ENCODE peak calls at places on chromosomes 11 and 22, in eight cellular contexts. Y, U, M, Z, J, W, T and L are unnamed samples.

GRCh38 chr11:8584511-8584910 is 9.5 kb downstream of the STK33 start:
- DNase-seq in Y (no peak), U (peak), M (no peak), Z (no peak), J (no peak), W (no peak), T (no peak), L (no peak)

GRCh38 chr11:112735470-112735869 is 225.8 kb upstream of the NCAM1 start:
- DNase-seq in Y (no peak), U (no peak), M (no peak), Z (no peak), J (no peak), W (no peak), T (no peak), L (no peak)

GRCh38 chr11:64306876-64307622 is 1.7 kb downstream of the ESRRA start:
- DNase-seq in Y (no peak), U (no peak), M (no peak), Z (peak), J (no peak), W (no peak), T (peak), L (peak)

GRCh38 chr11:47891886-47892285 is 43.7 kb upstream of the NUP160 start:
- DNase-seq in Y (no peak), U (peak), M (no peak), Z (no peak), J (no peak), W (no peak), T (no peak), L (no peak)

GRCh38 chr11:34427171-34427805 is 11.4 kb upstream of the CAT start:
- DNase-seq in Y (no peak), U (no peak), M (peak), Z (peak), J (no peak), W (no peak), T (no peak), L (peak)

GRCh38 chr11:16879690-16880089 is 134.5 kb downstream of the PLEKHA7 start:
- DNase-seq in Y (no peak), U (no peak), M (no peak), Z (no peak), J (no peak), W (no peak), T (no peak), L (no peak)

GRCh38 chr22:29206372-29207230 is 905 bp downstream of the EMID1 start:
- DNase-seq in Y (no peak), U (no peak), M (no peak), Z (no peak), J (no peak), W (no peak), T (no peak), L (no peak)

GRCh38 chr11:130451261-130452019 is 3.0 kb downstream of the ADAMTS15 start:
- DNase-seq in Y (no peak), U (no peak), M (peak), Z (peak), J (no peak), W (no peak), T (no peak), L (no peak)

GRCh38 chr22:44620129-44620840 is 81.7 kb upstream of the PRR5 start:
- DNase-seq in Y (peak), U (peak), M (peak), Z (peak), J (peak), W (peak), T (peak), L (peak)

GRCh38 chr11:128669491-128669890 is 24.4 kb upstream of the FLI1 start:
- DNase-seq in Y (no peak), U (no peak), M (peak), Z (peak), J (no peak), W (no peak), T (no peak), L (no peak)

GRCh38 chr11:101429708-101430107 is 154.1 kb downstream of the TRPC6 start:
- DNase-seq in Y (no peak), U (no peak), M (no peak), Z (peak), J (no peak), W (no peak), T (no peak), L (peak)

GRCh38 chr22:21937041-21937820 is 15.4 kb downstream of the PPM1F start:
- DNase-seq in Y (no peak), U (no peak), M (no peak), Z (no peak), J (no peak), W (no peak), T (peak), L (no peak)

GRCh38 chr11:96090711-96091110 is 166.8 kb upstream of the MTMR2 start:
- DNase-seq in Y (no peak), U (no peak), M (peak), Z (peak), J (no peak), W (no peak), T (no peak), L (no peak)

GRCh38 chr11:6411594-6412031 is 7.3 kb downstream of the APBB1 start:
- DNase-seq in Y (no peak), U (no peak), M (no peak), Z (no peak), J (no peak), W (no peak), T (no peak), L (no peak)

GRCh38 chr22:22895776-22896445 is 8.3 kb downstream of the IGLL5 start:
- DNase-seq in Y (peak), U (no peak), M (no peak), Z (no peak), J (peak), W (no peak), T (no peak), L (no peak)

GRCh38 chr22:29310863-29311339 is 4.5 kb downstream of the GAS2L1 start:
- DNase-seq in Y (peak), U (peak), M (peak), Z (peak), J (peak), W (peak), T (peak), L (peak)

GRCh38 chr11:19116315-19116970 is 525 bp upstream of the ZDHHC13 start:
- DNase-seq in Y (no peak), U (no peak), M (no peak), Z (no peak), J (peak), W (no peak), T (no peak), L (no peak)

GRCh38 chr11:121418625-121419114 is 33.4 kb upstream of the SORL1 start:
- DNase-seq in Y (no peak), U (peak), M (no peak), Z (peak), J (peak), W (no peak), T (peak), L (no peak)

GRCh38 chr11:68610452-68611116 is 73.8 kb upstream of the GAL start:
- DNase-seq in Y (no peak), U (no peak), M (peak), Z (peak), J (no peak), W (no peak), T (no peak), L (no peak)

GRCh38 chr11:119376197-119376847 is 5.2 kb downstream of the USP2 start:
- DNase-seq in Y (peak), U (peak), M (peak), Z (no peak), J (no peak), W (no peak), T (peak), L (no peak)

GRCh38 chr22:24201681-24202590 is 20.6 kb downstream of the SUSD2 start:
- DNase-seq in Y (no peak), U (no peak), M (peak), Z (no peak), J (no peak), W (no peak), T (no peak), L (no peak)

GRCh38 chr22:29203883-29204282 is 1.8 kb upstream of the EMID1 start:
- DNase-seq in Y (no peak), U (no peak), M (no peak), Z (no peak), J (no peak), W (no peak), T (no peak), L (no peak)

GRCh38 chr11:46294365-46295309 is 17.2 kb downstream of the CREB3L1 start:
- DNase-seq in Y (no peak), U (no peak), M (peak), Z (peak), J (no peak), W (no peak), T (no peak), L (peak)

GRCh38 chr11:2168286-2169000 is 3.2 kb downstream of the TH start:
- DNase-seq in Y (no peak), U (no peak), M (no peak), Z (no peak), J (no peak), W (no peak), T (no peak), L (no peak)

GRCh38 chr11:45457649-45458048 is 171.5 kb upstream of the SYT13 start:
- DNase-seq in Y (no peak), U (no peak), M (peak), Z (peak), J (no peak), W (no peak), T (no peak), L (peak)

GRCh38 chr11:81005595-81005994 is 1564.8 kb upstream of the TENM4 start:
- DNase-seq in Y (no peak), U (no peak), M (peak), Z (peak), J (no peak), W (no peak), T (no peak), L (peak)

GRCh38 chr11:34184505-34185015 is 79.1 kb downstream of the NAT10 start:
- DNase-seq in Y (no peak), U (no peak), M (no peak), Z (no peak), J (no peak), W (no peak), T (no peak), L (no peak)